ENCODE peak calls at places on chromosome 16, in four cellular contexts. C is stimulated activated CD8-positive, alpha-beta memory T cell treated with anti-CD3 and anti-CD28 coated beads, Interleukin-7, amount 100 ng/mL, for 24 hours; N is stimulated activated CD4-positive, alpha-beta T cell treated with anti-CD3 and anti-CD28 coated beads, Interleukin-12 subunit alpha, Interleukin-12 subunit beta, amount 100 ng/mL, for 4 hours; X is stomach. T is an unnamed sample.

GRCh38 chr16:85641776-85642176 is 28.7 kb downstream of the GSE1 start:
- DNase-seq in X (peak), N (no peak), C (no peak), T (peak)

GRCh38 chr16:66342294-66342900 is 24.1 kb upstream of the CDH5 start:
- DNase-seq in X (no peak), N (peak), C (no peak), T (no peak)

GRCh38 chr16:53626161-53626560 is 77.5 kb downstream of the RPGRIP1L start:
- DNase-seq in C (no peak), N (no peak), X (no peak), T (no peak)

GRCh38 chr16:8458481-8458880 is 131.8 kb downstream of the TMEM114 start:
- DNase-seq in X (no peak), N (no peak), C (no peak), T (no peak)

GRCh38 chr16:88499836-88500251 is 46.8 kb downstream of the ZFPM1 start:
- DNase-seq in X (peak), N (no peak), C (no peak), T (no peak)

GRCh38 chr16:11109551-11109950 is 146.5 kb downstream of the SOCS1 start:
- DNase-seq in N (no peak), X (peak), C (no peak), T (no peak)

GRCh38 chr16:58284021-58284420 is 10.8 kb downstream of the PRSS54 start:
- DNase-seq in X (no peak), N (no peak), C (no peak), T (no peak)

GRCh38 chr16:87472935-87473334 is 19.9 kb downstream of the ZCCHC14 start:
- DNase-seq in N (no peak), C (no peak), X (no peak), T (no peak)

GRCh38 chr16:64687796-64688195 is 434.1 kb downstream of the CDH11 start:
- DNase-seq in C (no peak), N (no peak), X (no peak), T (no peak)

GRCh38 chr16:4272114-4272954 is 489 bp downstream of the TFAP4 start:
- DNase-seq in N (no peak), C (no peak), X (peak), T (no peak)

GRCh38 chr16:68798398-68798797 is 44.9 kb upstream of the TANGO6 start:
- DNase-seq in C (no peak), X (no peak), N (no peak), T (no peak)

GRCh38 chr16:69293401-69293800 is 17.7 kb upstream of the VPS4A start:
- DNase-seq in C (no peak), X (no peak), N (no peak), T (no peak)

GRCh38 chr16:10984509-10984908 is 40.1 kb downstream of the CLEC16A start:
- DNase-seq in X (no peak), C (no peak), N (no peak), T (no peak)

GRCh38 chr16:85200471-85201278 is 88.4 kb upstream of the CIBAR2 start:
- DNase-seq in N (no peak), C (no peak), X (no peak), T (no peak)

GRCh38 chr16:12501727-12502457 is 301.8 kb downstream of the CPPED1 start:
- DNase-seq in N (no peak), C (no peak), X (no peak), T (no peak)

GRCh38 chr16:74951206-74951605 is 33.7 kb downstream of the WDR59 start:
- DNase-seq in C (no peak), N (no peak), X (no peak), T (no peak)

GRCh38 chr16:31108794-31109558 is 790 bp downstream of the BCKDK start:
- DNase-seq in C (no peak), N (no peak), X (no peak), T (no peak)

GRCh38 chr16:19232988-19233387 is 52.5 kb upstream of the CLEC19A start:
- DNase-seq in C (no peak), X (no peak), N (no peak), T (no peak)

GRCh38 chr16:29699324-29700219 is 20.6 kb downstream of the QPRT start:
- DNase-seq in N (no peak), C (no peak), X (no peak), T (no peak)

GRCh38 chr16:54178491-54178976 is 108.1 kb downstream of the IRX3 start:
- DNase-seq in N (no peak), X (no peak), C (no peak), T (no peak)

T was measured in NCI-H446.